ENCODE peak calls at places on chromosomes 1 and 21, in seven cellular contexts. E, J, O, L, N, R and X are unnamed samples.

GRCh38 chr1:51192213-51192843 is 43.7 kb upstream of the RNF11 start:
- DNase-seq in E (peak; percentile 63), J (peak; percentile 46), O (peak; percentile 67), L (peak; percentile 52), N (peak; percentile 65), R (peak; percentile 18), X (peak; percentile 9)

GRCh38 chr1:59750612-59751395 is 63.9 kb upstream of the HOOK1 start:
- DNase-seq in E (no peak), J (no peak), O (peak; percentile 95), L (no peak), N (peak; percentile 83), R (no peak), X (no peak)

GRCh38 chr1:193431265-193431977 is 245.0 kb upstream of the B3GALT2 start:
- DNase-seq in E (no peak), J (no peak), O (peak; percentile 69), L (no peak), N (no peak), R (no peak), X (no peak)

GRCh38 chr1:235298772-235299513 is 29.0 kb downstream of the ARID4B start:
- DNase-seq in E (no peak), J (no peak), O (no peak), L (no peak), N (no peak), R (no peak), X (no peak)

GRCh38 chr1:200038987-200039848 is 11.7 kb downstream of the NR5A2 start:
- DNase-seq in E (peak; percentile 79), J (peak; percentile 65), O (no peak), L (peak; percentile 65), N (peak; percentile 38), R (no peak), X (no peak)

GRCh38 chr1:39106949-39107740 is 81.0 kb downstream of the NDUFS5 start:
- DNase-seq in E (peak; percentile 25), J (no peak), O (no peak), L (no peak), N (no peak), R (no peak), X (no peak)

GRCh38 chr21:38236232-38236631 is 20.6 kb upstream of the KCNJ15 start:
- DNase-seq in E (no peak), J (no peak), O (peak; percentile 49), L (no peak), N (no peak), R (no peak), X (no peak)

GRCh38 chr1:186302378-186302920 is 72.6 kb downstream of the TPR start:
- DNase-seq in E (no peak), J (no peak), O (no peak), L (no peak), N (no peak), R (no peak), X (no peak)

GRCh38 chr1:117067528-117068370 is 7.6 kb downstream of the TTF2 start:
- DNase-seq in E (peak; percentile 30), J (peak; percentile 51), O (peak; percentile 49), L (peak; percentile 66), N (peak; percentile 48), R (peak; percentile 37), X (no peak)

GRCh38 chr1:246459213-246459612 is 47.9 kb downstream of the SMYD3 start:
- DNase-seq in E (no peak), J (no peak), O (no peak), L (no peak), N (no peak), R (no peak), X (no peak)

GRCh38 chr21:34715985-34716596 is 47.3 kb downstream of the CLIC6 start:
- DNase-seq in E (no peak), J (no peak), O (no peak), L (no peak), N (no peak), R (no peak), X (no peak)

GRCh38 chr1:215418876-215419442 is 148.1 kb upstream of the KCTD3 start:
- DNase-seq in E (no peak), J (no peak), O (no peak), L (no peak), N (no peak), R (no peak), X (no peak)

GRCh38 chr1:239784896-239785295 is 306.8 kb upstream of the FMN2 start:
- DNase-seq in E (no peak), J (no peak), O (no peak), L (no peak), N (no peak), R (no peak), X (no peak)

GRCh38 chr1:66576645-66577044 is 42.7 kb downstream of the SGIP1 start:
- DNase-seq in E (no peak), J (no peak), O (peak; percentile 63), L (no peak), N (no peak), R (no peak), X (no peak)

GRCh38 chr1:10146391-10146790 is 64.0 kb upstream of the KIF1B start:
- DNase-seq in E (no peak), J (no peak), O (no peak), L (no peak), N (peak; percentile 35), R (no peak), X (no peak)